ENCODE peak calls at places on chromosomes 3 and 15, in five cellular contexts. E is NCI-H1436 treated with DMSO at 0.1 percent for 48 hours; H is epithelial cell of esophagus; K is astrocyte; M is activated CD8-positive, alpha-beta memory T cell treated with anti-CD3 and anti-CD28 coated beads, Interleukin-2, amount 10 ng/mL, durations not matched to agents 7 days and 5 days. Q is an unnamed sample.

GRCh38 chr3:120089089-120089488 is 5.2 kb downstream of the GSK3B start:
- DNase-seq in E (no peak), H (no peak), K (no peak), M (no peak), Q (no peak)

GRCh38 chr15:63094495-63094931 is 27.1 kb upstream of the LACTB start:
- DNase-seq in E (no peak), H (no peak), K (peak), M (no peak), Q (no peak)

GRCh38 chr3:31369637-31370036 is 163.1 kb upstream of the STT3B start:
- DNase-seq in E (no peak), H (peak), K (peak), M (no peak), Q (no peak)

GRCh38 chr15:80523746-80524145 is 119.6 kb downstream of the ARNT2 start:
- DNase-seq in E (no peak), H (no peak), K (peak), M (no peak), Q (no peak)

GRCh38 chr15:69713726-69714559 is 261.3 kb downstream of the RPLP1 start:
- DNase-seq in E (no peak), H (no peak), K (no peak), M (peak), Q (no peak)

GRCh38 chr15:77311618-77312398 is 108.1 kb downstream of the PEAK1 start:
- DNase-seq in E (no peak), H (peak), K (no peak), M (no peak), Q (no peak)

GRCh38 chr3:36969540-36970432 is 23.1 kb downstream of the EPM2AIP1 start:
- DNase-seq in E (peak), H (peak), K (peak), M (peak), Q (no peak)

GRCh38 chr3:168116279-168116678 is 20.6 kb upstream of the GOLIM4 start:
- DNase-seq in E (no peak), H (peak), K (peak), M (no peak), Q (peak)

GRCh38 chr15:25171111-25171811 is 216.5 kb downstream of the SNRPN start:
- DNase-seq in E (no peak), H (no peak), K (no peak), M (peak), Q (no peak)

GRCh38 chr15:74402873-74403589 is 30.7 kb downstream of the SEMA7A start:
- DNase-seq in E (no peak), H (no peak), K (no peak), M (peak), Q (no peak)

GRCh38 chr15:40702077-40702476 is 7.1 kb downstream of the RAD51 start:
- DNase-seq in E (no peak), H (no peak), K (no peak), M (no peak), Q (peak)

GRCh38 chr3:148750296-148750695 is 52.6 kb downstream of the AGTR1 start:
- DNase-seq in E (no peak), H (no peak), K (no peak), M (no peak), Q (no peak)

GRCh38 chr3:196321162-196321561 is 3.1 kb upstream of the DYNLT2B start:
- DNase-seq in E (no peak), H (no peak), K (no peak), M (no peak), Q (no peak)

GRCh38 chr15:66151809-66152208 is 101.7 kb downstream of the MEGF11 start:
- DNase-seq in E (peak), H (no peak), K (no peak), M (no peak), Q (peak)

Q was measured in SK-MEL-5.